ENCODE peak calls at places on chromosomes 1 and 21, in six cellular contexts. C is left ventricle myocardium inferior, D is Panc1, L is kidney epithelial cell, T is AG04450, I is Peyer's patch. Z is an unnamed sample.

GRCh38 chr1:114078116-114078515 is 75.6 kb downstream of the SYT6 start:
- DNase-seq in C (no peak), D (no peak), L (no peak), T (no peak), I (no peak), Z (no peak)

GRCh38 chr1:170910273-170910672 is 25.1 kb upstream of the MROH9 start:
- DNase-seq in C (no peak), D (no peak), L (no peak), T (no peak), I (no peak), Z (no peak)

GRCh38 chr1:161309868-161310267 is at the start of gene MPZ:
- DNase-seq in C (no peak), D (no peak), L (no peak), T (no peak), I (no peak), Z (no peak)

GRCh38 chr1:248881261-248881660 is 22.4 kb upstream of the ZNF692 start:
- DNase-seq in C (no peak), D (no peak), L (no peak), T (no peak), I (no peak), Z (no peak)

GRCh38 chr1:53725238-53725689 is 13.7 kb downstream of the GLIS1 start:
- DNase-seq in C (no peak), D (no peak), L (no peak), T (no peak), I (no peak), Z (no peak)

GRCh38 chr1:157961805-157962762 is 31.4 kb upstream of the KIRREL1 start:
- DNase-seq in C (no peak), D (no peak), L (no peak), T (peak; percentile 15), I (no peak), Z (no peak)

GRCh38 chr1:208681878-208682663 is 437.9 kb upstream of the PLXNA2 start:
- DNase-seq in C (no peak), D (no peak), L (no peak), T (no peak), I (no peak), Z (no peak)

GRCh38 chr1:66641851-66642473 is 108.0 kb downstream of the SGIP1 start:
- DNase-seq in C (no peak), D (no peak), L (no peak), T (no peak), I (no peak), Z (no peak)

GRCh38 chr21:42039911-42040351 is 29.8 kb upstream of the ZBTB21 start:
- DNase-seq in C (peak; percentile 47), D (no peak), L (no peak), T (peak; percentile 93), I (no peak), Z (peak; percentile 53)

GRCh38 chr1:170959385-170959784 is 24.1 kb downstream of the MROH9 start:
- DNase-seq in C (no peak), D (no peak), L (no peak), T (no peak), I (no peak), Z (no peak)

GRCh38 chr1:24111998-24112380 is at the start of gene MYOM3:
- DNase-seq in C (peak; percentile 74), D (no peak), L (no peak), T (no peak), I (no peak), Z (no peak)

GRCh38 chr1:212040629-212041028 is 5.1 kb downstream of the DTL start:
- DNase-seq in C (no peak), D (no peak), L (no peak), T (no peak), I (no peak), Z (no peak)

GRCh38 chr1:83531910-83532309 is 467.0 kb downstream of the TTLL7 start:
- DNase-seq in C (no peak), D (no peak), L (no peak), T (no peak), I (no peak), Z (no peak)

GRCh38 chr1:164648211-164649080 is 89.5 kb downstream of the PBX1 start:
- DNase-seq in C (no peak), D (no peak), L (no peak), T (no peak), I (no peak), Z (no peak)

GRCh38 chr1:170665625-170666024 is 1.7 kb downstream of the PRRX1 start:
- DNase-seq in C (no peak), D (no peak), L (no peak), T (no peak), I (no peak), Z (no peak)

GRCh38 chr1:53361541-53361961 is 33.7 kb upstream of the LRP8 start:
- DNase-seq in C (no peak), D (no peak), L (no peak), T (no peak), I (no peak), Z (no peak)

GRCh38 chr1:194419721-194420120 is 1233.3 kb upstream of the B3GALT2 start:
- DNase-seq in C (no peak), D (no peak), L (no peak), T (no peak), I (no peak), Z (no peak)

GRCh38 chr21:39867198-39867650 is at the start of gene PCP4:
- DNase-seq in C (no peak), D (no peak), L (no peak), T (no peak), I (no peak), Z (no peak)

GRCh38 chr1:228142616-228143203 is 2.6 kb downstream of the GUK1 start:
- DNase-seq in C (no peak), D (no peak), L (no peak), T (no peak), I (no peak), Z (no peak)

GRCh38 chr1:230109871-230110667 is 43.0 kb downstream of the GALNT2 start:
- DNase-seq in C (no peak), D (no peak), L (no peak), T (no peak), I (peak; percentile 66), Z (no peak)

GRCh38 chr1:172354291-172354940 is 66.1 kb upstream of the C1orf105 start:
- DNase-seq in C (no peak), D (no peak), L (no peak), T (no peak), I (no peak), Z (no peak)

GRCh38 chr1:10608690-10609089 is 133.9 kb downstream of the PEX14 start:
- DNase-seq in C (no peak), D (no peak), L (no peak), T (no peak), I (no peak), Z (no peak)

GRCh38 chr1:228316589-228317387 is 89.8 kb downstream of the TRIM11 start:
- DNase-seq in C (no peak), D (no peak), L (no peak), T (no peak), I (no peak), Z (no peak)

GRCh38 chr1:198763298-198763714 is 124.5 kb downstream of the PTPRC start:
- DNase-seq in C (no peak), D (no peak), L (no peak), T (no peak), I (no peak), Z (no peak)

GRCh38 chr1:36654586-36654985 is 171.9 kb upstream of the CSF3R start:
- DNase-seq in C (no peak), D (no peak), L (no peak), T (no peak), I (no peak), Z (no peak)

GRCh38 chr1:21563971-21564370 is 54.7 kb downstream of the ALPL start:
- DNase-seq in C (no peak), D (no peak), L (no peak), T (no peak), I (no peak), Z (no peak)

GRCh38 chr21:29196664-29197052 is 66.2 kb downstream of the MAP3K7CL start:
- DNase-seq in C (no peak), D (no peak), L (no peak), T (no peak), I (no peak), Z (no peak)

GRCh38 chr1:186930248-186930647 is 101.5 kb downstream of the PLA2G4A start:
- DNase-seq in C (no peak), D (no peak), L (no peak), T (peak; percentile 16), I (no peak), Z (peak; percentile 69)

GRCh38 chr21:42309753-42310213 is 5.4 kb downstream of the TFF3 start:
- DNase-seq in C (peak; percentile 43), D (peak; percentile 12), L (no peak), T (no peak), I (peak; percentile 42), Z (no peak)

GRCh38 chr1:1292851-1293250 is 12.6 kb downstream of the SCNN1D start:
- DNase-seq in C (no peak), D (no peak), L (no peak), T (no peak), I (no peak), Z (no peak)

GRCh38 chr1:1293258-1293617 is 13.0 kb downstream of the SCNN1D start:
- DNase-seq in C (no peak), D (no peak), L (no peak), T (no peak), I (no peak), Z (no peak)

GRCh38 chr1:1292442-1292779 is 12.2 kb downstream of the SCNN1D start:
- DNase-seq in C (no peak), D (no peak), L (no peak), T (no peak), I (no peak), Z (no peak)

GRCh38 chr1:1291023-1291528 is 10.8 kb downstream of the SCNN1D start:
- DNase-seq in C (no peak), D (no peak), L (no peak), T (no peak), I (no peak), Z (no peak)

GRCh38 chr1:1291611-1292441 is 11.6 kb downstream of the SCNN1D start:
- DNase-seq in C (peak; percentile 56), D (no peak), L (peak; percentile 43), T (no peak), I (peak; percentile 79), Z (no peak)
- TF ChIP-seq CTCF in C (peak; percentile 76), D (peak; percentile 87), L (peak; percentile 75), T (peak; percentile 42), I (peak; percentile 85), Z (peak; percentile 62)

GRCh38 chr1:179742717-179743678 is at the start of gene FAM163A:
- DNase-seq in C (no peak), D (no peak), L (no peak), T (no peak), I (no peak), Z (no peak)
- H3K4me3 ChIP-seq in C (peak within 1 kb of the TSS; percentile 66), D (peak within 1 kb of the TSS; percentile 41), L (no peak within 1 kb of the TSS), T (no peak within 1 kb of the TSS), I (peak within 1 kb of the TSS; percentile 45), Z (no peak within 1 kb of the TSS)

GRCh38 chr1:201267481-201268229 is 15.7 kb upstream of the PKP1 start:
- DNase-seq in C (no peak), D (peak; percentile 66), L (peak; percentile 60), T (no peak), I (no peak), Z (peak; percentile 46)
- TF ChIP-seq CTCF in C (no peak), D (no peak), L (no peak), T (no peak), I (no peak), Z (no peak)

DNA sequence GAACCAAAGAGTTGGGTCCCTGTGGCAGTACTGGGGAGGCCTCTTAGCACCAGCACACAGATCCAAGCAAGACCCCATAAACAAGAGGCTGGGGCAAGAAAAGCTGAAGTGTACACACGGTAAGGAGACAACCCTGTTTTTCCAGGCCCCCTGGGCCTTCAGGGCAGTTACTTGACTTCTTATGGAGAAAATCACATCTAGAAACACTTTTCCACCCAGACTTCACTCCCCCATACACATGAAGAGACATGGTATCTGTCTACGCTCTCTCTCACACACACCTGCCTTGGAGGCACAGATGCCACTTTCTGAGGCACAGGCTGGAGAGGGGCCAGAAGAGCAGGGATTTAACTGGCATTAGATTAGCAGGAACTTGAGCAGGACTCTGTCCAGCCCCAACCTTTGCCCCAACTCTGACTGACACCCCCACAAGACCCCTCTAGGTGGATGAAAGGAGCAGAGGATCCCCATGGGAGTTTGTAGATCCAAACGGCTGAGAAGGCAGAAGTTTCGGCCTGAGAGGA is 2.2 kb downstream of the CERS2 start:
- DNase-seq in C (no peak), D (no peak), L (no peak), T (no peak), I (no peak), Z (no peak)
- H3K4me3 ChIP-seq in C (peak overlapping the region; percentile 94), D (peak overlapping the region; percentile 89), L (no peak overlapping the region), T (peak overlapping the region; percentile 81), I (peak overlapping the region; percentile 97), Z (peak overlapping the region; percentile 78)